ENCODE peak calls at places on chromosomes 13 and 19, in ten cellular contexts. W, J, Y, Z, U, Q, D, O, B and G are unnamed samples.

GRCh38 chr13:33434676-33435075 is 149.1 kb upstream of the STARD13 start:
- DNase-seq in Q (no peak), Z (no peak), Y (no peak), B (no peak), O (no peak), D (no peak), J (no peak), U (no peak), W (no peak), G (no peak)

GRCh38 chr19:18020212-18021067 is 12.5 kb downstream of the ARRDC2 start:
- DNase-seq in Y (no peak), D (peak; percentile 96), B (no peak), Q (no peak), W (no peak), O (peak; percentile 52), Z (peak; percentile 83), U (no peak), J (no peak), G (peak; percentile 7)

GRCh38 chr13:59061621-59062020 is 1102.1 kb downstream of the DIAPH3 start:
- DNase-seq in Q (no peak), O (no peak), Y (no peak), D (no peak), Z (no peak), B (no peak), J (no peak), W (no peak), U (no peak), G (no peak)

GRCh38 chr19:28027116-28027515 is 1185.8 kb downstream of the UQCRFS1 start:
- DNase-seq in O (no peak), B (no peak), D (no peak), Q (no peak), U (no peak), W (no peak), Z (no peak), J (no peak), Y (no peak), G (no peak)

GRCh38 chr19:57099199-57099661 is 20.6 kb upstream of the USP29 start:
- DNase-seq in O (peak; percentile 30), Z (peak; percentile 81), U (peak; percentile 94), D (peak; percentile 85), J (peak; percentile 27), W (peak; percentile 68), Q (no peak), B (peak; percentile 63), Y (peak; percentile 53), G (peak; percentile 66)

GRCh38 chr13:113930711-113931637 is 42.9 kb downstream of the C13orf46 start:
- DNase-seq in D (no peak), B (no peak), O (no peak), Y (peak; percentile 77), Z (no peak), Q (no peak), U (no peak), W (peak; percentile 55), J (no peak), G (no peak)

GRCh38 chr13:86986448-86986847 is 684.7 kb upstream of the SLITRK5 start:
- DNase-seq in J (no peak), W (no peak), B (no peak), Z (no peak), Y (no peak), Q (no peak), O (no peak), D (no peak), U (no peak), G (no peak)

GRCh38 chr19:54206831-54207177 is 6.1 kb downstream of the RPS9 start:
- DNase-seq in Y (no peak), J (no peak), W (no peak), O (no peak), Z (no peak), B (no peak), Q (no peak), U (no peak), D (no peak), G (no peak)

GRCh38 chr19:658916-659839 is 3.8 kb downstream of the RNF126 start:
- DNase-seq in Z (peak; percentile 93), D (peak; percentile 79), Y (no peak), U (no peak), W (peak; percentile 30), O (no peak), J (no peak), Q (no peak), B (no peak), G (no peak)

GRCh38 chr19:35249848-35250711 is 1.3 kb downstream of the LSR start:
- DNase-seq in U (no peak), Y (peak; percentile 47), D (no peak), Q (no peak), J (no peak), O (no peak), B (no peak), W (no peak), Z (no peak), G (no peak)

GRCh38 chr19:41876847-41877489 is at the start of gene CD79A:
- DNase-seq in Z (no peak), Y (no peak), Q (no peak), B (no peak), O (no peak), W (no peak), D (peak; percentile 13), U (no peak), J (no peak), G (no peak)

GRCh38 chr13:113160983-113161382 is 2.5 kb downstream of the PROZ start:
- DNase-seq in Q (no peak), W (no peak), Y (peak; percentile 45), Z (no peak), U (no peak), J (no peak), O (no peak), B (no peak), D (no peak), G (no peak)

GRCh38 chr19:32928806-32929205 is 43.0 kb downstream of the CEP89 start:
- DNase-seq in W (no peak), Y (no peak), U (no peak), B (no peak), O (no peak), D (no peak), Q (no peak), Z (no peak), J (no peak), G (no peak)

GRCh38 chr19:1040476-1041271 is 767 bp downstream of the ABCA7 start:
- DNase-seq in U (peak; percentile 99), W (peak; percentile 93), B (peak; percentile 87), Q (peak; percentile 94), J (peak; percentile 82), O (peak; percentile 94), Y (peak; percentile 91), D (peak; percentile 95), Z (peak; percentile 99), G (peak; percentile 94)

GRCh38 chr19:47406711-47407416 is 12.5 kb downstream of the MEIS3 start:
- DNase-seq in B (peak; percentile 45), W (no peak), D (no peak), J (no peak), Q (no peak), U (no peak), Y (no peak), Z (no peak), O (no peak), G (peak; percentile 92)

GRCh38 chr19:31937983-31938382 is 407.4 kb upstream of the ZNF507 start:
- DNase-seq in J (no peak), Z (no peak), B (no peak), O (no peak), Q (no peak), U (no peak), D (no peak), W (no peak), Y (no peak), G (no peak)

GRCh38 chr19:56643460-56643763 is 453 bp downstream of the SMIM17 start:
- DNase-seq in D (no peak), Z (no peak), Q (no peak), Y (no peak), B (no peak), U (no peak), J (no peak), W (no peak), O (no peak), G (no peak)

GRCh38 chr19:535017-535835 is 3.7 kb downstream of the CDC34 start:
- DNase-seq in D (no peak), Z (no peak), B (no peak), W (no peak), J (no peak), Y (no peak), U (no peak), Q (no peak), O (no peak), G (no peak)

GRCh38 chr19:19009951-19010350 is 23.4 kb downstream of the SUGP2 start:
- DNase-seq in D (no peak), Q (no peak), Y (no peak), W (no peak), O (no peak), J (no peak), Z (no peak), U (no peak), B (no peak), G (no peak)

GRCh38 chr19:38647966-38648788 is 728 bp downstream of the ACTN4 start:
- DNase-seq in U (no peak), W (no peak), B (no peak), Y (no peak), O (no peak), Q (no peak), D (no peak), J (no peak), Z (no peak), G (no peak)